ENCODE peak calls at places on chromosomes 5 and 9, in seven cellular contexts. N is brain microvascular endothelial cell, T is HL-60, J is left ventricle myocardium inferior, U is MM.1S, Q is prostate gland, V is Caco-2. Y is an unnamed sample.

GRCh38 chr9:128215491-128216404 is 12.6 kb downstream of the DNM1 start:
- DNase-seq in V (no peak), U (no peak), T (no peak), N (peak; percentile 83), J (peak; percentile 51), Q (no peak), Y (peak; percentile 71)

GRCh38 chr5:116559239-116559638 is 15.4 kb downstream of the SEMA6A start:
- DNase-seq in U (no peak), V (no peak), J (no peak), Q (no peak), T (no peak), N (no peak), Y (no peak)

GRCh38 chr5:37867634-37868033 is 27.8 kb upstream of the GDNF start:
- DNase-seq in V (no peak), U (no peak), J (no peak), T (no peak), Q (no peak), N (no peak), Y (peak; percentile 23)

GRCh38 chr9:89413963-89414638 is 83.8 kb downstream of the SEMA4D start:
- DNase-seq in U (no peak), T (no peak), Q (no peak), J (peak; percentile 61), V (no peak), N (no peak), Y (no peak)

GRCh38 chr5:139955053-139955605 is 88.0 kb downstream of the NRG2 start:
- DNase-seq in J (no peak), U (no peak), V (no peak), T (no peak), Q (no peak), N (no peak), Y (no peak)

GRCh38 chr5:126031989-126032716 is 391.1 kb upstream of the GRAMD2B start:
- DNase-seq in N (peak; percentile 84), T (no peak), J (peak; percentile 68), Q (no peak), V (no peak), U (no peak), Y (peak; percentile 82)

GRCh38 chr5:113378960-113379541 is 55.7 kb downstream of the TSSK1B start:
- DNase-seq in N (peak; percentile 48), J (peak; percentile 22), V (peak; percentile 53), Q (peak; percentile 58), T (peak; percentile 28), U (peak; percentile 70), Y (peak; percentile 72)

GRCh38 chr5:67032921-67033664 is 163.5 kb downstream of the CD180 start:
- DNase-seq in J (no peak), N (no peak), T (no peak), U (no peak), Q (no peak), V (no peak), Y (peak; percentile 50)

GRCh38 chr9:14671327-14671840 is 21.8 kb downstream of the ZDHHC21 start:
- DNase-seq in J (no peak), U (no peak), N (no peak), T (no peak), V (no peak), Q (no peak), Y (peak; percentile 31)

GRCh38 chr9:129802833-129803678 is at the start of gene TOR1B:
- DNase-seq in N (peak; percentile 87), V (peak; percentile 93), J (peak; percentile 95), Q (peak; percentile 90), T (peak; percentile 92), U (peak; percentile 92), Y (peak; percentile 93)

GRCh38 chr5:101393795-101394450 is 490.8 kb upstream of the ST8SIA4 start:
- DNase-seq in V (no peak), Q (no peak), T (no peak), U (no peak), N (no peak), J (no peak), Y (no peak)

GRCh38 chr5:101390317-101390908 is 487.3 kb upstream of the ST8SIA4 start:
- DNase-seq in J (no peak), T (no peak), V (peak; percentile 39), N (peak; percentile 59), Q (no peak), U (peak; percentile 49), Y (peak; percentile 68)
- TF ChIP-seq CTCF in J (peak; percentile 60), T (peak; percentile 16), V (peak; percentile 75), N (peak; percentile 67), Q (peak; percentile 19), U (peak; percentile 58), Y (peak; percentile 61)

GRCh38 chr5:53569486-53569885 is 9.0 kb downstream of the NDUFS4 start:
- DNase-seq in T (no peak), U (no peak), V (no peak), Q (no peak), N (no peak), J (no peak), Y (no peak)
- H3K4me3 ChIP-seq in T (no peak overlapping the region), U (no peak overlapping the region), V (no peak overlapping the region), Q (no peak overlapping the region), N (no peak overlapping the region), J (no peak overlapping the region), Y (no peak overlapping the region)

DNA sequence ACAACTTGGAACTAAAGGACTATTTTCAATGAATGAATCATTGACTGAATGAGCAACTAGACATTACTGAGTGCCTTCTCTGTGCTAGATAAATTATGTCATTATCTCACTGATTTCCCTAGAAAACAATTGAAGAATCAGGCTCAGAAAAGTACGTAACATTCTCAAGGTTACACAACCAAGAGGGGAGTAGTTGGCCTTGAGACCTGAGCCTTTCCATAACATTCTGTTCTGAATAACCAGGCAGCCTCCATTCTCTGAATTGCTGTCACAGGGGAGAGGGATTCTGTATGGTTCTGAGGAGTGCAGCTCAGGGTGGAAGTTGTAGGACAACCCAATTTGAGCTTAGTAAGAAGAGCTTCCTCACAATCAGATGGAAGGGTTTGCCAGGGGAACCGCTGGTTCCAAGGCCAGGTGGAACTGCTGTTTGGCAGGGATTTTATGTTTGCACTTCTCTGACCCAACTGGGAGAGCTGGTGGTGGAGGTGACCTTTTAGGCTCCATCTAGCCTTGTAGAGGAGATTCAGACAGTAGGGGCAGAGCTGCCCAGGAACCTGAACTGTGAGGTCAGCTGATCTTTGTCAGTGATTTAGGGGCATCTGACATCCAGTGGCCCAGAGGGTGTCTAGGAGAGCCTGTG is 16.3 kb downstream of the POLR1E start:
- DNase-seq in U (no peak), V (no peak), J (no peak), Q (no peak), T (no peak), N (no peak), Y (peak; percentile 69)
- TF ChIP-seq CTCF in U (no peak), V (no peak), J (no peak), Q (no peak), T (no peak), N (no peak), Y (no peak)

DNA sequence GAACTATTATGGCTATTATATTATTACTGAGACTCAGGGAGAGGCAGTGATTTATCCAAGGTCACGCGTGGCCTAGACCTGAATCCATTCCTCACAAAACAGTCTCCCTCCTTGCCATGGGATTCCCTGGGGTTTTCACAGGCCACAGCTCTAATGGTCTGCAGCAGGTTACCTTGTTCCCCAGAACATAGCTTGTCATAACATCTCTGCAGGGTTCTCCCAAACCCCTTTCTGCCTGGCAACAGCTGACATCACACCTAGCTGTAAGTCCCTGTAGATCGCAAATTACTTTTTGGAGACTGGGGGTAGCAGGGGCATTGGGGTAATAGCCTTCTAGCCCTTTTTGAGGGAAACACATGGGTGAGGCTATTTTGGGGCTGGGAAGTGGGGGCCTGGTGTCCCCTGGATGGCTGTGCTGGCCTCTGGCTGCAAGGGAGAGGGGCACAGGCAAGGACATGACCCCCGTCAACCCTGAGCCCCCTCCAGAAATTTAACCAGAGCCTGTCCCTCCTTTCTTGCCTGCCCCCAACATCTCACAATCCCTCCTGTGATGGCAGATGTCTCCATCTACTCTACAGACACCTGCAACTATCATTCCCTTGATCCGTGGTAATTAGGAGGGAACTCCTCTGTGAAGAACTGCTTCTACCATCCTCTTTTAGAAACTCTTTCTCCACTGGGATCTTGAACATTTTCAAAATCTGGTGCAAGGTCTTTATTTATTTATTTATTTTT is 1.3 kb downstream of the CD74 start:
- DNase-seq in T (peak; percentile 21), V (no peak), U (peak; percentile 85), Q (no peak), J (peak; percentile 53), N (peak; percentile 28), Y (peak; percentile 19)
- H3K4me3 ChIP-seq in T (peak overlapping the region; percentile 64), V (no peak overlapping the region), U (peak overlapping the region; percentile 89), Q (peak overlapping the region; percentile 34), J (peak overlapping the region; percentile 68), N (no peak overlapping the region), Y (no peak overlapping the region)

Y was measured in fibroblast of pulmonary artery.